ENCODE peak calls at places on chromosomes 1 and 21, in seven cellular contexts. W, D, G, L, E, U and P are unnamed samples.
A peak's percentile ranks its signal among the peaks of the same experiment; 100 is the strongest.

GRCh38 chr1:59972216-59972924 is 45.8 kb upstream of the CYP2J2 start:
- DNase-seq in D (no peak), U (no peak), L (no peak), G (no peak), E (no peak), W (no peak), P (no peak)

GRCh38 chr1:79113836-79114235 is 107.3 kb upstream of the ADGRL4 start:
- DNase-seq in U (no peak), W (no peak), L (no peak), D (no peak), E (no peak), G (no peak), P (no peak)

GRCh38 chr1:198121058-198121829 is 35.6 kb upstream of the NEK7 start:
- DNase-seq in U (no peak), L (no peak), W (no peak), D (no peak), E (no peak), G (no peak), P (no peak)

GRCh38 chr1:38680801-38681510 is 178.6 kb downstream of the RRAGC start:
- DNase-seq in D (no peak), W (no peak), L (no peak), E (no peak), U (no peak), G (no peak), P (no peak)

GRCh38 chr21:44865561-44866280 is 7.8 kb downstream of the PTTG1IP start:
- DNase-seq in U (no peak), L (no peak), W (no peak), E (peak; percentile 84), D (no peak), G (no peak), P (no peak)

GRCh38 chr1:232613752-232614381 is 16.1 kb downstream of the SIPA1L2 start:
- DNase-seq in W (no peak), E (no peak), U (no peak), D (no peak), L (no peak), G (no peak), P (no peak)

GRCh38 chr1:113749402-113749801 is 9.9 kb downstream of the PHTF1 start:
- DNase-seq in D (no peak), W (no peak), E (no peak), U (no peak), G (no peak), L (no peak), P (no peak)

GRCh38 chr1:220521755-220522154 is 6.2 kb upstream of the MARK1 start:
- DNase-seq in E (no peak), L (no peak), W (no peak), G (no peak), U (no peak), D (no peak), P (no peak)

GRCh38 chr1:178037510-178038253 is 56.2 kb upstream of the RASAL2 start:
- DNase-seq in G (no peak), U (peak; percentile 91), W (peak; percentile 95), D (peak; percentile 88), E (peak; percentile 92), L (peak; percentile 90), P (no peak)

GRCh38 chr1:226790545-226791181 is 51.6 kb upstream of the ITPKB start:
- DNase-seq in L (no peak), G (no peak), E (no peak), D (no peak), U (no peak), W (no peak), P (no peak)

GRCh38 chr21:34621434-34622000 is 6.6 kb upstream of the RCAN1 start:
- DNase-seq in L (no peak), D (no peak), U (no peak), W (no peak), E (no peak), G (no peak), P (no peak)

GRCh38 chr1:169201084-169201619 is 94.7 kb downstream of the ATP1B1 start:
- DNase-seq in L (no peak), D (no peak), W (no peak), G (no peak), U (no peak), E (no peak), P (no peak)

GRCh38 chr1:181351740-181352139 is 131.6 kb upstream of the CACNA1E start:
- DNase-seq in G (no peak), W (no peak), D (no peak), E (no peak), L (no peak), U (no peak), P (no peak)

GRCh38 chr1:224098007-224098406 is 15.9 kb upstream of the FBXO28 start:
- DNase-seq in G (no peak), U (no peak), L (no peak), E (no peak), W (no peak), D (no peak), P (no peak)

GRCh38 chr1:96424882-96425281 is 296.7 kb upstream of the PTBP2 start:
- DNase-seq in E (no peak), L (no peak), U (no peak), G (no peak), D (no peak), W (no peak), P (no peak)

GRCh38 chr21:33292724-33293123 is 26.6 kb downstream of the IL10RB start:
- DNase-seq in D (no peak), L (no peak), G (no peak), E (no peak), W (no peak), U (no peak), P (no peak)

GRCh38 chr1:29469457-29469856 is 233.1 kb downstream of the PTPRU start:
- DNase-seq in W (peak; percentile 86), U (peak; percentile 26), L (no peak), G (no peak), D (no peak), E (peak; percentile 45), P (no peak)

GRCh38 chr1:50929376-50929958 is 30.6 kb downstream of the FAF1 start:
- DNase-seq in G (no peak), W (no peak), L (no peak), D (no peak), E (no peak), U (no peak), P (no peak)

GRCh38 chr1:55823521-55824296 is 608.5 kb upstream of the USP24 start:
- DNase-seq in E (no peak), G (no peak), L (no peak), U (no peak), D (no peak), W (no peak), P (no peak)

GRCh38 chr1:116528329-116529083 is 42.3 kb downstream of the CD58 start:
- DNase-seq in E (no peak), W (no peak), L (no peak), U (no peak), D (no peak), G (no peak), P (no peak)

GRCh38 chr1:67572594-67573221 is 112.3 kb upstream of the GADD45A start:
- DNase-seq in E (no peak), W (peak; percentile 87), D (peak; percentile 86), U (peak; percentile 53), L (peak; percentile 84), G (no peak), P (no peak)

GRCh38 chr1:41481109-41481775 is 3.2 kb downstream of the EDN2 start:
- DNase-seq in D (no peak), E (peak; percentile 44), G (no peak), U (no peak), L (no peak), W (peak; percentile 23), P (no peak)

GRCh38 chr1:174967845-174968705 is 31.7 kb upstream of the CACYBP start:
- DNase-seq in D (no peak), E (no peak), W (no peak), L (no peak), G (no peak), U (no peak), P (no peak)

GRCh38 chr1:18340158-18340764 is 140.5 kb upstream of the KLHDC7A start:
- DNase-seq in E (no peak), G (no peak), U (no peak), L (no peak), D (no peak), W (no peak), P (no peak)

GRCh38 chr1:197145451-197146029 is 929 bp downstream of the ASPM start:
- DNase-seq in D (no peak), G (no peak), L (peak; percentile 25), U (no peak), W (no peak), E (no peak), P (no peak)

GRCh38 chr1:63010898-63011660 is 227.1 kb downstream of the ATG4C start:
- DNase-seq in G (no peak), E (no peak), L (no peak), D (no peak), U (no peak), W (no peak), P (no peak)
- H3K9me3 ChIP-seq in G (no peaks in the 10 kb centered on the region), E (no peaks in the 10 kb centered on the region), L (no peaks in the 10 kb centered on the region), D (no peaks in the 10 kb centered on the region), U (peaks cover 4% of the 10 kb centered on the region), W (no peaks in the 10 kb centered on the region), P (no peaks in the 10 kb centered on the region)

DNA sequence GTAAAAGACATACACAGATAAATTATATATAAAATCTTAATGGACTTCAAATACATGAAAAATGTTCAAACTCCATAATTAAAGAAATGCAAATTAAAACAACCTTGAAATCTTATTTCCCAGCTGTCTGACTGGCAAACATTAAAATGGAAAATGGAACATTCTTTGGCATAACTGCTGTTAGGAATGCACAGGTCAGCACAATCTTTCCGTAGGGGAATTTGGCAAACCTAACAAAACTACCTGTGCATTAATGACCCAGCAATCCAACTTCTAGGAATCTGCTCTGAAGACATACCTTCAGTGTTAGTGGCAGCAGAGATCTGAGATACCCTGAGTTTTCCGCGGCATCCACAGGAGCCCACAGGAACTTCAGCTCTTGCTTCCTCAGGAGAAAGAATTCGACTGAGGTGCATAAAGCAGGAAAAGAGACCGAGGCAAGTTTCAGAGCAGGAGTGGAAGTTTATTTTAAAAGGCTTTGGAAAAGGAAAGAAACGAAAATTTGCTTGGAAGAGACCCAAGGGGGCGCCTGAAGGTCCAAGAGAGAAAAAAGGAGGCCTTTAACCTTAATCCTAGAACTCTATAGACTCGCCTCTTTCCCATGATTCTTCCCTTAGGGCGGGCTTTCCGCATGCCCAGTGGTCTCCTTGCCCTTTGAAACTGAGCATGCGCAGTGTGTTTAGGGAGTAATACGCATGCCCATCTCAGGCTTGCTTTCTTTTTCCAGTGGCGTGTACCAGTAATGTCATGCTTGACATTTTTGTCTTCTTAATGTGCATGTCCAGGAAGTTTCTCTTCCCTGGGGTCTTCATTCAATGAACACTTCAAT is 24.8 kb downstream of the LYPD8 start:
- DNase-seq in G (no peak), L (no peak), D (no peak), U (no peak), E (no peak), W (no peak), P (no peak)
- H3K9me3 ChIP-seq in G (no peaks in the 10 kb centered on the region), L (no peaks in the 10 kb centered on the region), D (peaks cover 6% of the 10 kb centered on the region), U (peaks cover 10% of the 10 kb centered on the region), E (no peaks in the 10 kb centered on the region), W (no peaks in the 10 kb centered on the region), P (no peaks in the 10 kb centered on the region)

GRCh38 chr1:93566227-93566626 is 115.4 kb downstream of the BCAR3 start:
- DNase-seq in G (no peak), D (no peak), E (no peak), W (no peak), U (peak; percentile 60), L (no peak), P (no peak)
- H3K9me3 ChIP-seq in G (no peaks in the 10 kb centered on the region), D (no peaks in the 10 kb centered on the region), E (no peaks in the 10 kb centered on the region), W (no peaks in the 10 kb centered on the region), U (no peaks in the 10 kb centered on the region), L (no peaks in the 10 kb centered on the region), P (no peaks in the 10 kb centered on the region)

DNA sequence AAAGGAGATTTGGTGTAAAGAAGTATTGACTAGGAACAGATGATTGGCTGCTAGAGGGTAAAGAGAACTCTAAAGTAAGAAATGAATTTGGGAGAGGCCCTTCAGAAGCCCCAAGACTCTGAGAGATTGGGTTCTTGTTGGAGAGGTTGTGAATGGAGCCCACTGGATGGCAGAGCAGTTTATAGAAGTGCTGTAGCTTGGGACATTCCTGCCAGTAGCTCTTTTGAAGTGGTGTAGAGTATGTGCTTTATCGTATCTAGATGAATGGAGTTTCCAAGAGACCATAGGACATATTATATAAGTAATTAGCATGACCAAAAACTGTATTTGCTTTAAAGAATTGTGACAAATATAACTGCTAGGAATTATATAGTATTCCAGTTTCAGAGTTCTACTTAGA is 21.3 kb downstream of the USP25 start:
- DNase-seq in E (no peak), G (no peak), W (no peak), D (no peak), U (no peak), L (no peak), P (no peak)
- H3K9me3 ChIP-seq in E (no peaks in the 10 kb centered on the region), G (no peaks in the 10 kb centered on the region), W (no peaks in the 10 kb centered on the region), D (no peaks in the 10 kb centered on the region), U (no peaks in the 10 kb centered on the region), L (no peaks in the 10 kb centered on the region), P (no peaks in the 10 kb centered on the region)